ENCODE peak calls at places on chromosomes 6 and 20, in six cellular contexts. Z is ELR, F is naive B cell, L is spleen, P is left colon, I is EL. B is an unnamed sample.
A peak's percentile ranks its signal among the peaks of the same experiment; 100 is the strongest.

GRCh38 chr20:45359406-45360148 is 3.4 kb upstream of the SYS1 start:
- DNase-seq in Z (peak; percentile 85), F (no peak), L (no peak), P (no peak), I (peak; percentile 70), B (peak; percentile 89)

GRCh38 chr6:25485820-25486559 is 166.0 kb upstream of the SCGN start:
- DNase-seq in Z (no peak), F (no peak), L (no peak), P (no peak), I (no peak), B (no peak)

GRCh38 chr6:98835149-98836024 is 1.0 kb downstream of the POU3F2 start:
- DNase-seq in Z (peak; percentile 8), F (no peak), L (peak; percentile 75), P (no peak), I (no peak), B (no peak)

GRCh38 chr20:57022306-57022705 is 244.1 kb downstream of the BMP7 start:
- DNase-seq in Z (no peak), F (no peak), L (no peak), P (no peak), I (no peak), B (no peak)

GRCh38 chr6:28089054-28089453 is 8.7 kb downstream of the ZNF165 start:
- DNase-seq in Z (no peak), F (no peak), L (no peak), P (no peak), I (no peak), B (no peak)

GRCh38 chr6:33577106-33577535 is 3.0 kb downstream of the BAK1 start:
- DNase-seq in Z (no peak), F (no peak), L (peak; percentile 90), P (peak; percentile 93), I (no peak), B (no peak)

GRCh38 chr6:144150673-144151009 is 324 bp downstream of the STX11 start:
- DNase-seq in Z (peak; percentile 62), F (peak; percentile 19), L (peak; percentile 85), P (peak; percentile 41), I (peak; percentile 46), B (peak; percentile 29)

GRCh38 chr20:62925420-62926228 is 681 bp downstream of the DIDO1 start:
- DNase-seq in Z (peak; percentile 69), F (peak; percentile 52), L (peak; percentile 90), P (peak; percentile 69), I (peak; percentile 45), B (peak; percentile 65)

GRCh38 chr6:170046786-170047626 is 243.9 kb downstream of the DLL1 start:
- DNase-seq in Z (no peak), F (no peak), L (peak; percentile 57), P (peak; percentile 5), I (no peak), B (no peak)

GRCh38 chr6:46983007-46983411 is 59.1 kb downstream of the ADGRF1 start:
- DNase-seq in Z (peak; percentile 82), F (no peak), L (no peak), P (no peak), I (peak; percentile 76), B (peak; percentile 98)

GRCh38 chr6:135180458-135181332 is at the start of gene MYB:
- DNase-seq in Z (peak; percentile 78), F (peak; percentile 65), L (peak; percentile 91), P (peak; percentile 84), I (peak; percentile 72), B (peak; percentile 78)

GRCh38 chr6:42099340-42100028 is 42.9 kb downstream of the C6orf132 start:
- DNase-seq in Z (peak; percentile 79), F (no peak), L (no peak), P (peak; percentile 79), I (peak; percentile 74), B (peak; percentile 83)

GRCh38 chr6:54085526-54085925 is 25.7 kb upstream of the MLIP start:
- DNase-seq in Z (peak; percentile 21), F (no peak), L (no peak), P (no peak), I (peak; percentile 50), B (peak; percentile 33)

GRCh38 chr6:128032047-128032446 is 131.2 kb upstream of the THEMIS start:
- DNase-seq in Z (no peak), F (no peak), L (no peak), P (no peak), I (no peak), B (no peak)

GRCh38 chr6:70131528-70131927 is 171.4 kb downstream of the COL9A1 start:
- DNase-seq in Z (no peak), F (no peak), L (no peak), P (no peak), I (no peak), B (no peak)

GRCh38 chr20:37297066-37297736 is 7.7 kb downstream of the MANBAL start:
- DNase-seq in Z (peak; percentile 43), F (no peak), L (no peak), P (no peak), I (peak; percentile 85), B (peak; percentile 98)

GRCh38 chr6:12545141-12545540 is 171.4 kb upstream of the PHACTR1 start:
- DNase-seq in Z (no peak), F (no peak), L (no peak), P (no peak), I (no peak), B (no peak)

GRCh38 chr20:58542411-58543095 is 27.4 kb upstream of the APCDD1L start:
- DNase-seq in Z (peak; percentile 66), F (no peak), L (no peak), P (no peak), I (peak; percentile 48), B (peak; percentile 75)

GRCh38 chr6:168042426-168043192 is 36.4 kb downstream of the FRMD1 start:
- DNase-seq in Z (no peak), F (no peak), L (peak; percentile 69), P (no peak), I (no peak), B (no peak)

GRCh38 chr6:71608646-71609045 is 277.7 kb upstream of the RIMS1 start:
- DNase-seq in Z (peak; percentile 14), F (no peak), L (no peak), P (no peak), I (no peak), B (no peak)

GRCh38 chr6:81981812-81982211 is 229.3 kb upstream of the TENT5A start:
- DNase-seq in Z (peak; percentile 92), F (no peak), L (no peak), P (no peak), I (peak; percentile 88), B (peak; percentile 91)

GRCh38 chr6:138063726-138064125 is 43.5 kb downstream of the PERP start:
- DNase-seq in Z (no peak), F (no peak), L (no peak), P (no peak), I (no peak), B (no peak)

GRCh38 chr6:131733376-131734016 is 22.7 kb upstream of the CTAGE9 start:
- DNase-seq in Z (peak; percentile 78), F (no peak), L (no peak), P (no peak), I (peak; percentile 83), B (peak; percentile 40)

GRCh38 chr6:153085239-153085638 is 45.8 kb downstream of the RGS17 start:
- DNase-seq in Z (no peak), F (no peak), L (no peak), P (no peak), I (no peak), B (no peak)

GRCh38 chr6:134936476-134936875 is 13.4 kb downstream of the ALDH8A1 start:
- DNase-seq in Z (no peak), F (no peak), L (no peak), P (no peak), I (no peak), B (no peak)

GRCh38 chr6:77457720-77458349 is 5.5 kb downstream of the HTR1B start:
- DNase-seq in Z (peak; percentile 96), F (no peak), L (no peak), P (peak; percentile 70), I (peak; percentile 92), B (peak; percentile 89)

GRCh38 chr6:35392111-35392702 is 49.8 kb downstream of the PPARD start:
- DNase-seq in Z (no peak), F (no peak), L (no peak), P (peak; percentile 91), I (no peak), B (peak; percentile 48)

GRCh38 chr6:5084787-5085637 is at the start of gene PPP1R3G:
- DNase-seq in Z (peak; percentile 66), F (peak; percentile 2), L (peak; percentile 79), P (peak; percentile 65), I (peak; percentile 63), B (peak; percentile 65)

B was measured in M059J.